ENCODE peak calls at places on chromosomes 3 and 15, in eight cellular contexts. F is BE2C, X is esophagus muscularis mucosa, O is fibroblast of pulmonary artery, M is adrenal gland, W is esophagus squamous epithelium, D is heart right ventricle, G is epithelial cell of esophagus. T is an unnamed sample.

GRCh38 chr3:128073185-128073725 is 21.0 kb downstream of the SEC61A1 start:
- DNase-seq in D (no peak), O (no peak), M (peak; percentile 51), G (no peak), W (no peak), X (no peak), F (no peak), T (no peak)

GRCh38 chr3:130894873-130895330 is 1.0 kb downstream of the ATP2C1 start:
- DNase-seq in G (peak; percentile 13), O (no peak), X (no peak), W (no peak), M (no peak), F (no peak), D (no peak), T (no peak)

GRCh38 chr3:125059488-125060245 is 3.9 kb upstream of the HEG1 start:
- DNase-seq in F (no peak), M (no peak), D (no peak), X (no peak), G (no peak), W (no peak), O (no peak), T (no peak)

GRCh38 chr15:66006986-66007385 is 137.7 kb downstream of the RAB11A start:
- DNase-seq in X (no peak), G (peak; percentile 79), F (no peak), M (no peak), D (no peak), W (no peak), O (peak; percentile 52), T (no peak)

GRCh38 chr15:83475551-83475950 is 28.4 kb downstream of the SH3GL3 start:
- DNase-seq in O (peak; percentile 17), F (no peak), D (no peak), W (no peak), G (peak; percentile 70), X (peak; percentile 10), M (no peak), T (no peak)

GRCh38 chr3:27681249-27681748 is 40.8 kb downstream of the EOMES start:
- DNase-seq in X (no peak), O (peak; percentile 89), D (peak; percentile 38), M (no peak), F (peak; percentile 27), G (peak; percentile 86), W (no peak), T (no peak)

GRCh38 chr3:173502983-173503568 is 105.5 kb downstream of the NLGN1 start:
- DNase-seq in W (no peak), X (no peak), G (no peak), O (peak; percentile 50), M (no peak), D (peak; percentile 59), F (no peak), T (no peak)

GRCh38 chr3:108588616-108589015 is 622 bp downstream of the CIP2A start:
- DNase-seq in X (no peak), W (no peak), D (no peak), M (no peak), F (no peak), G (peak; percentile 30), O (no peak), T (no peak)

GRCh38 chr3:192128922-192129321 is 598.4 kb downstream of the FGF12 start:
- DNase-seq in D (no peak), F (no peak), M (no peak), X (no peak), W (no peak), O (no peak), G (no peak), T (no peak)

GRCh38 chr3:148315756-148316155 is 381.9 kb upstream of the AGTR1 start:
- DNase-seq in M (no peak), F (no peak), O (no peak), X (no peak), G (peak; percentile 58), D (no peak), W (no peak), T (no peak)

GRCh38 chr15:92707880-92708551 is 52.4 kb upstream of the FAM174B start:
- DNase-seq in O (peak; percentile 38), W (no peak), M (peak; percentile 58), X (no peak), G (no peak), D (no peak), F (no peak), T (no peak)

GRCh38 chr15:67957435-67958139 is 96.5 kb upstream of the PIAS1 start:
- DNase-seq in W (no peak), M (no peak), F (no peak), O (no peak), D (no peak), X (no peak), G (peak; percentile 24), T (no peak)

GRCh38 chr15:28106294-28107110 is 7.4 kb upstream of the OCA2 start:
- DNase-seq in G (no peak), O (no peak), W (no peak), D (no peak), F (no peak), X (no peak), M (no peak), T (no peak)

GRCh38 chr15:39511000-39511914 is 69.6 kb upstream of the THBS1 start:
- DNase-seq in W (no peak), X (no peak), F (peak; percentile 24), O (peak; percentile 86), G (peak; percentile 84), M (peak; percentile 76), D (peak; percentile 63), T (peak; percentile 39)

GRCh38 chr3:52532838-52533622 is 627 bp downstream of the NT5DC2 start:
- DNase-seq in O (peak; percentile 12), X (no peak), W (no peak), D (no peak), M (peak; percentile 74), G (no peak), F (no peak), T (peak; percentile 20)

GRCh38 chr15:41817327-41817726 is 10.6 kb upstream of the JMJD7 start:
- DNase-seq in M (no peak), D (no peak), F (no peak), O (no peak), X (no peak), W (no peak), G (no peak), T (no peak)

GRCh38 chr3:195914648-195915473 is 6.5 kb upstream of the TNK2 start:
- DNase-seq in D (peak; percentile 92), F (peak; percentile 94), W (no peak), X (peak; percentile 98), O (peak; percentile 97), G (peak; percentile 100), M (peak; percentile 99), T (peak; percentile 98)
- H3K4me3 ChIP-seq in D (no peak overlapping the region), F (no peak overlapping the region), W (no peak overlapping the region), X (peak overlapping the region; percentile 15), O (no peak overlapping the region), G (peak overlapping the region; percentile 22), M (no peak overlapping the region), T (no peak overlapping the region)

GRCh38 chr3:167723025-167723512 is 11.6 kb downstream of the PDCD10 start:
- DNase-seq in X (no peak), F (no peak), D (no peak), O (no peak), M (no peak), G (no peak), W (no peak), T (no peak)
- H3K4me3 ChIP-seq in X (no peak overlapping the region), F (no peak overlapping the region), D (no peak overlapping the region), O (no peak overlapping the region), M (no peak overlapping the region), G (no peak overlapping the region), W (no peak overlapping the region), T (no peak overlapping the region)

GRCh38 chr15:38130200-38130567 is 122.5 kb upstream of the SPRED1 start:
- DNase-seq in M (no peak), O (peak; percentile 48), G (peak; percentile 70), D (no peak), F (no peak), X (no peak), W (no peak), T (no peak)
- H3K4me3 ChIP-seq in M (no peak overlapping the region), O (peak overlapping the region; percentile 45), G (no peak overlapping the region), D (peak overlapping the region; percentile 38), F (no peak overlapping the region), X (peak overlapping the region; percentile 37), W (no peak overlapping the region), T (no peak overlapping the region)

DNA sequence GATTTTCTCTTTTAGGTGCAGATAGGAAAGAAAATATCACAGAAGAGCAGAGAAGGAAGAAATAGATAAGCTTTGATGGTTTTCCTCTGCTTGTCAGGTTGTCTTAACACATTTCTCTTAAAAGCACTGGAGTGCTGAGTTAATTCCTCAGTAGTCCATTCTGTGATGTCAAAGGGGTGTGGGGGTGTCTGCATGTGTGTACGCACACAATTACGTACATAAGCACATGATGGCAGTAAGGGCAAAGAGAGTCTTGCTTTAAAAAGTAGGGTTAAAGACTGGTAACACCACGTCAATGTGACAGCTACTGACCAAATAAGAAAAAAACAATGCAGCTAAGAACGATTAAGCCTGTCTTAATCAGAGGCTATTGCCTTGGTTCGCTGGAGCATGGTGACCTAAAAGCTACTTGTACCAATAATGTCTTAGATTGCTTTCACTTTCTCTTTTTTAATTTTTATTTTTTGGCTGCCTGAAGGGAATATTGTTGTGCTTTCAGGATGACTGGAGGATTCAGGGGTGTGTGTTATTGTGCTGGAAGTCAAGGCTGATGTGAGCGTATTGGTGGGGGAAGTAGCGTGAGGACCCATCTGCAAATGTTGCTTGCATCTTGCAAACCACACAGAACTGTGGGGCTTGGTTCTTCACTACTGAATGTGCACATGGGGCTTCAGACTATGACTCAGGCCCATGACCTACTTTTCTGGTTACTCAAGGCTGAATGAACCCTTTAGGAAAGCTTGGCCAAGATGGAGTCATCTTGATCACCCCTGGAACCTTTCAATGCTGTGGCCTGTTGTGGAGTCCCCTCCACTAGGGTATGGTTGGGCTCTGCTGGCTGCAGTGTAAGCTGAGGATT is 417.8 kb upstream of the TPM1 start:
- DNase-seq in M (peak; percentile 53), O (peak; percentile 27), F (no peak), G (peak; percentile 47), W (no peak), X (no peak), D (peak; percentile 14), T (peak; percentile 25)
- H3K4me3 ChIP-seq in M (no peak overlapping the region), O (no peak overlapping the region), F (no peak overlapping the region), G (no peak overlapping the region), W (no peak overlapping the region), X (peak overlapping the region; percentile 23), D (peak overlapping the region; percentile 27), T (no peak overlapping the region)

GRCh38 chr3:179971280-179971679 is 65.5 kb downstream of the PEX5L start:
- DNase-seq in W (no peak), D (no peak), M (no peak), G (peak; percentile 81), F (no peak), O (no peak), X (no peak), T (no peak)

GRCh38 chr3:179969525-179969924 is 67.2 kb downstream of the PEX5L start:
- DNase-seq in F (no peak), W (no peak), X (no peak), G (peak; percentile 92), M (no peak), D (no peak), O (peak; percentile 16), T (no peak)

GRCh38 chr3:179977356-179977755 is 59.4 kb downstream of the PEX5L start:
- DNase-seq in F (no peak), X (no peak), O (no peak), M (no peak), G (no peak), D (no peak), W (no peak), T (no peak)

GRCh38 chr3:179973024-179973423 is 63.7 kb downstream of the PEX5L start:
- DNase-seq in M (no peak), O (no peak), D (no peak), F (no peak), X (no peak), G (peak; percentile 24), W (no peak), T (no peak)

GRCh38 chr3:179973931-179974361 is 62.8 kb downstream of the PEX5L start:
- DNase-seq in O (no peak), X (no peak), D (no peak), G (no peak), W (no peak), M (no peak), F (no peak), T (no peak)
- H3K4me3 ChIP-seq in O (no peak overlapping the region), X (no peak overlapping the region), D (no peak overlapping the region), G (no peak overlapping the region), W (no peak overlapping the region), M (no peak overlapping the region), F (no peak overlapping the region), T (no peak overlapping the region)